ENCODE peak calls at places on chromosome 20, in four cellular contexts. S, J, Q and C are unnamed samples.

GRCh38 chr20:39190666-39191570 is 228.8 kb downstream of the DHX35 start:
- DNase-seq in Q (peak), S (no peak), J (no peak), C (no peak)

GRCh38 chr20:18077157-18077556 is 19.4 kb upstream of the OVOL2 start:
- DNase-seq in S (no peak), Q (no peak), J (no peak), C (no peak)

GRCh38 chr20:54188132-54188835 is 14.5 kb upstream of the CYP24A1 start:
- DNase-seq in Q (no peak), J (no peak), S (no peak), C (no peak)

GRCh38 chr20:46299078-46299477 is 9.2 kb downstream of the CDH22 start:
- DNase-seq in Q (no peak), J (no peak), S (no peak), C (no peak)

GRCh38 chr20:62172666-62173065 is 10.2 kb upstream of the MTG2 start:
- DNase-seq in Q (peak), S (no peak), J (no peak), C (no peak)

GRCh38 chr20:15889924-15890256 is 683.4 kb downstream of the KIF16B start:
- DNase-seq in J (no peak), S (no peak), Q (no peak), C (no peak)

GRCh38 chr20:53757472-53757913 is 163.9 kb upstream of the ZNF217 start:
- DNase-seq in Q (no peak), S (no peak), J (no peak), C (peak)

GRCh38 chr20:11090751-11091150 is 417.0 kb upstream of the JAG1 start:
- DNase-seq in J (no peak), Q (no peak), S (no peak), C (no peak)

GRCh38 chr20:63255911-63256704 is 1.8 kb upstream of the NKAIN4 start:
- DNase-seq in J (no peak), S (no peak), Q (peak), C (no peak)

GRCh38 chr20:59170406-59171349 is 7.1 kb downstream of the ZNF831 start:
- DNase-seq in S (no peak), J (no peak), Q (no peak), C (no peak)

GRCh38 chr20:55057779-55058415 is 582.5 kb downstream of the DOK5 start:
- DNase-seq in S (no peak), J (no peak), Q (no peak), C (no peak)

GRCh38 chr20:56653221-56653620 is 24.1 kb downstream of the TFAP2C start:
- DNase-seq in S (no peak), Q (no peak), J (no peak), C (no peak)

GRCh38 chr20:64166712-64167615 is 2.7 kb downstream of the MYT1 start:
- DNase-seq in Q (peak), J (no peak), S (no peak), C (no peak)

GRCh38 chr20:62617711-62618483 is 24.4 kb upstream of the SLCO4A1 start:
- DNase-seq in J (peak), Q (peak), S (peak), C (peak)

GRCh38 chr20:37185681-37186080 is 6.3 kb upstream of the MROH8 start:
- DNase-seq in J (no peak), Q (no peak), S (no peak), C (no peak)
- TF ChIP-seq POLR2A in J (no peak), Q (no peak), S (no peak), C (no peak)

GRCh38 chr20:32190608-32191415 is 16.7 kb downstream of the PLAGL2 start:
- DNase-seq in J (no peak), Q (no peak), S (no peak), C (no peak)
- H3K4me3 ChIP-seq in J (peak), Q (no peak), S (peak), C (peak)

GRCh38 chr20:19937651-19938420 is 79.3 kb upstream of the NAA20 start:
- DNase-seq in S (no peak), Q (no peak), J (no peak), C (no peak)
- TF ChIP-seq POLR2A in S (no peak), Q (no peak), J (no peak), C (no peak)

GRCh38 chr20:8542115-8542486 is 410.0 kb downstream of the PLCB1 start:
- DNase-seq in Q (no peak), J (no peak), S (no peak), C (no peak)
- H3K4me3 ChIP-seq in Q (no peak), J (no peak), S (no peak), C (no peak)

GRCh38 chr20:6298049-6298448 is 175.2 kb upstream of the FERMT1 start:
- DNase-seq in Q (no peak), J (no peak), S (no peak), C (no peak)
- TF ChIP-seq POLR2A in Q (no peak), J (no peak), S (no peak), C (no peak)

DNA sequence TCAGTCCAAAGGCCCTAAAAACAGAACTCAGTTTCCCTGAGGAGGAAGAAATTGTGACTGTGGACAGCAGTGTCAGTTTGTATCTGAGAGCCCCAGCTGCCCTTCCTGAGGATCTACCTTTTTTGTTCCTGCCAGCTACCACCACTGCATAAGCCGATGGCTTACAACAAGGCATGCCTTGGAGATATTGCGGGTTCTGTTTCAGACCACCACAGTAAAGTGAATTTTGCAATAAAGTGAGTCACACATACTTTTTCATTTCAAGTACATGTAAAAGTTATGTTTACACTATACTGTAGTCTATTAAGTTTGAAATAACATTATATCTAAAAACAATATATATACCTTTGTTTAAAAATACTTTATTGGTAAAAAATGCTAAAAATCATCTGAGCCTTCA is 9.6 kb upstream of the CST3 start:
- DNase-seq in Q (no peak), S (no peak), J (no peak), C (no peak)
- H3K4me3 ChIP-seq in Q (no peak), S (no peak), J (no peak), C (no peak)